ENCODE peak calls at places on chromosomes 1 and 21, in four cellular contexts. One of them, this sample, is unnamed.

GRCh38 chr1:112083487-112083886 is 94.0 kb upstream of the KCND3 start:
- DNase-seq in heart right ventricle: no peak
- DNase-seq in fibroblast of mammary gland: peak
- DNase-seq in iPS DF 6.9: no peak
- DNase-seq in this sample: no peak

GRCh38 chr1:184365699-184366098 is 21.1 kb upstream of the C1orf21 start:
- DNase-seq in fibroblast of mammary gland: no peak
- DNase-seq in heart right ventricle: no peak
- DNase-seq in iPS DF 6.9: no peak
- DNase-seq in this sample: no peak

GRCh38 chr1:55542901-55543504 is 327.8 kb upstream of the USP24 start:
- DNase-seq in heart right ventricle: no peak
- DNase-seq in iPS DF 6.9: no peak
- DNase-seq in fibroblast of mammary gland: peak
- DNase-seq in this sample: no peak

GRCh38 chr21:16587671-16588379 is 858.0 kb downstream of the USP25 start:
- DNase-seq in heart right ventricle: no peak
- DNase-seq in fibroblast of mammary gland: peak
- DNase-seq in iPS DF 6.9: no peak
- DNase-seq in this sample: no peak

GRCh38 chr1:58702766-58703165 is 2.9 kb upstream of the MYSM1 start:
- DNase-seq in iPS DF 6.9: no peak
- DNase-seq in fibroblast of mammary gland: no peak
- DNase-seq in heart right ventricle: no peak
- DNase-seq in this sample: no peak

GRCh38 chr1:36350659-36351171 is 27.3 kb upstream of the EVA1B start:
- DNase-seq in heart right ventricle: no peak
- DNase-seq in fibroblast of mammary gland: peak
- DNase-seq in iPS DF 6.9: no peak
- DNase-seq in this sample: no peak

GRCh38 chr1:235831148-235831547 is 35.6 kb downstream of the LYST start:
- DNase-seq in fibroblast of mammary gland: peak
- DNase-seq in iPS DF 6.9: no peak
- DNase-seq in heart right ventricle: no peak
- DNase-seq in this sample: peak

GRCh38 chr21:36134820-36135390 is at the start of gene CBR3:
- DNase-seq in fibroblast of mammary gland: peak
- DNase-seq in heart right ventricle: peak
- DNase-seq in iPS DF 6.9: no peak
- DNase-seq in this sample: peak

GRCh38 chr1:49013046-49013445 is 236.4 kb upstream of the BEND5 start:
- DNase-seq in fibroblast of mammary gland: no peak
- DNase-seq in iPS DF 6.9: no peak
- DNase-seq in heart right ventricle: no peak
- DNase-seq in this sample: no peak

GRCh38 chr1:66182551-66183178 is 351.3 kb upstream of the SGIP1 start:
- DNase-seq in heart right ventricle: no peak
- DNase-seq in iPS DF 6.9: no peak
- DNase-seq in fibroblast of mammary gland: peak
- DNase-seq in this sample: no peak

GRCh38 chr21:33262921-33263320 is 3.2 kb upstream of the IL10RB start:
- DNase-seq in heart right ventricle: no peak
- DNase-seq in fibroblast of mammary gland: no peak
- DNase-seq in iPS DF 6.9: no peak
- DNase-seq in this sample: no peak

GRCh38 chr21:25639922-25640670 is 1.0 kb downstream of the JAM2 start:
- DNase-seq in heart right ventricle: peak
- DNase-seq in fibroblast of mammary gland: no peak
- DNase-seq in iPS DF 6.9: no peak
- DNase-seq in this sample: peak

GRCh38 chr1:224132901-224133300 is 19.0 kb downstream of the FBXO28 start:
- DNase-seq in heart right ventricle: no peak
- DNase-seq in fibroblast of mammary gland: peak
- DNase-seq in iPS DF 6.9: no peak
- DNase-seq in this sample: no peak

GRCh38 chr1:97378596-97378995 is 542.2 kb downstream of the DPYD start:
- DNase-seq in heart right ventricle: no peak
- DNase-seq in fibroblast of mammary gland: no peak
- DNase-seq in iPS DF 6.9: no peak
- DNase-seq in this sample: no peak

GRCh38 chr1:1092149-1092855 is 18.2 kb upstream of the RNF223 start:
- DNase-seq in heart right ventricle: no peak
- DNase-seq in fibroblast of mammary gland: no peak
- DNase-seq in iPS DF 6.9: no peak
- DNase-seq in this sample: no peak

GRCh38 chr1:110465814-110466380 is 14.9 kb downstream of the PROK1 start:
- DNase-seq in iPS DF 6.9: no peak
- DNase-seq in heart right ventricle: no peak
- DNase-seq in fibroblast of mammary gland: no peak
- DNase-seq in this sample: no peak

GRCh38 chr1:79110749-79111148 is 104.2 kb upstream of the ADGRL4 start:
- DNase-seq in heart right ventricle: no peak
- DNase-seq in iPS DF 6.9: no peak
- DNase-seq in fibroblast of mammary gland: no peak
- DNase-seq in this sample: no peak

GRCh38 chr1:179310271-179310670 is 16.7 kb downstream of the SOAT1 start:
- DNase-seq in fibroblast of mammary gland: peak
- DNase-seq in heart right ventricle: no peak
- DNase-seq in iPS DF 6.9: no peak
- DNase-seq in this sample: no peak

GRCh38 chr1:70042090-70042716 is 163.2 kb downstream of the LRRC40 start:
- DNase-seq in heart right ventricle: no peak
- DNase-seq in iPS DF 6.9: no peak
- DNase-seq in fibroblast of mammary gland: peak
- DNase-seq in this sample: no peak

GRCh38 chr1:99943238-99943794 is 26.5 kb upstream of the SLC35A3 start:
- DNase-seq in heart right ventricle: no peak
- DNase-seq in fibroblast of mammary gland: peak
- DNase-seq in iPS DF 6.9: no peak
- DNase-seq in this sample: no peak

GRCh38 chr1:87644500-87645245 is 316.0 kb downstream of the LMO4 start:
- DNase-seq in iPS DF 6.9: no peak
- DNase-seq in heart right ventricle: no peak
- DNase-seq in fibroblast of mammary gland: peak
- DNase-seq in this sample: no peak

GRCh38 chr21:44955141-44955802 is 15.4 kb downstream of the SLX9 start:
- DNase-seq in iPS DF 6.9: no peak
- DNase-seq in heart right ventricle: no peak
- DNase-seq in fibroblast of mammary gland: no peak
- DNase-seq in this sample: no peak

GRCh38 chr1:22936681-22937080 is 36.0 kb downstream of the LACTBL1 start:
- DNase-seq in iPS DF 6.9: no peak
- DNase-seq in fibroblast of mammary gland: no peak
- DNase-seq in heart right ventricle: no peak
- DNase-seq in this sample: no peak

GRCh38 chr1:46150085-46150484 is 17.7 kb upstream of the PIK3R3 start:
- DNase-seq in iPS DF 6.9: no peak
- DNase-seq in heart right ventricle: no peak
- DNase-seq in fibroblast of mammary gland: no peak
- DNase-seq in this sample: no peak

GRCh38 chr21:32253215-32253641 is 25.6 kb downstream of the MIS18A start:
- DNase-seq in iPS DF 6.9: no peak
- DNase-seq in heart right ventricle: peak
- DNase-seq in fibroblast of mammary gland: peak
- DNase-seq in this sample: peak

GRCh38 chr1:226990133-226990716 is 50.1 kb downstream of the COQ8A start:
- DNase-seq in fibroblast of mammary gland: no peak
- DNase-seq in iPS DF 6.9: no peak
- DNase-seq in heart right ventricle: peak
- DNase-seq in this sample: no peak

GRCh38 chr1:219459321-219460105 is 153.4 kb downstream of the ZC3H11B start:
- DNase-seq in heart right ventricle: no peak
- DNase-seq in iPS DF 6.9: no peak
- DNase-seq in fibroblast of mammary gland: peak
- DNase-seq in this sample: no peak

GRCh38 chr1:205247130-205247921 is 19.6 kb downstream of the TMCC2 start:
- DNase-seq in fibroblast of mammary gland: no peak
- DNase-seq in iPS DF 6.9: no peak
- DNase-seq in heart right ventricle: no peak
- DNase-seq in this sample: no peak

GRCh38 chr1:228900099-228900965 is 165.1 kb downstream of the RHOU start:
- DNase-seq in iPS DF 6.9: no peak
- DNase-seq in fibroblast of mammary gland: peak
- DNase-seq in heart right ventricle: no peak
- DNase-seq in this sample: peak

GRCh38 chr1:110714419-110715107 is 39.8 kb upstream of the KCNA3 start:
- DNase-seq in heart right ventricle: no peak
- DNase-seq in fibroblast of mammary gland: no peak
- DNase-seq in iPS DF 6.9: no peak
- DNase-seq in this sample: no peak

GRCh38 chr1:39481289-39481688 is 10.1 kb upstream of the BMP8A start:
- DNase-seq in iPS DF 6.9: no peak
- DNase-seq in heart right ventricle: no peak
- DNase-seq in fibroblast of mammary gland: no peak
- DNase-seq in this sample: no peak

GRCh38 chr1:196608401-196609113 is at the start of gene KCNT2:
- DNase-seq in heart right ventricle: peak
- DNase-seq in fibroblast of mammary gland: peak
- DNase-seq in iPS DF 6.9: peak
- DNase-seq in this sample: peak

GRCh38 chr21:34890724-34891609 is 158.1 kb downstream of the RUNX1 start:
- DNase-seq in iPS DF 6.9: no peak
- DNase-seq in heart right ventricle: no peak
- DNase-seq in fibroblast of mammary gland: no peak
- DNase-seq in this sample: no peak

GRCh38 chr1:44926311-44926781 is 60.0 kb downstream of the EIF2B3 start:
- DNase-seq in heart right ventricle: no peak
- DNase-seq in fibroblast of mammary gland: peak
- DNase-seq in iPS DF 6.9: no peak
- DNase-seq in this sample: no peak

GRCh38 chr1:206419783-206420182 is 50.5 kb upstream of the IKBKE start:
- DNase-seq in iPS DF 6.9: no peak
- DNase-seq in heart right ventricle: no peak
- DNase-seq in fibroblast of mammary gland: no peak
- DNase-seq in this sample: no peak

GRCh38 chr1:93123141-93123783 is 44.2 kb downstream of the MTF2 start:
- DNase-seq in heart right ventricle: no peak
- DNase-seq in fibroblast of mammary gland: no peak
- DNase-seq in iPS DF 6.9: no peak
- DNase-seq in this sample: no peak

GRCh38 chr1:3717715-3718601 is 34.3 kb upstream of the CCDC27 start:
- DNase-seq in iPS DF 6.9: no peak
- DNase-seq in heart right ventricle: no peak
- DNase-seq in fibroblast of mammary gland: no peak
- DNase-seq in this sample: no peak

GRCh38 chr1:9345922-9346321 is 53.2 kb downstream of the SPSB1 start:
- DNase-seq in fibroblast of mammary gland: no peak
- DNase-seq in heart right ventricle: no peak
- DNase-seq in iPS DF 6.9: no peak
- DNase-seq in this sample: no peak
- H3K4me3 ChIP-seq in fibroblast of mammary gland: no peak
- H3K4me3 ChIP-seq in heart right ventricle: no peak
- H3K4me3 ChIP-seq in iPS DF 6.9: no peak
- H3K4me3 ChIP-seq in this sample: no peak

GRCh38 chr21:14535702-14536101 is 10.4 kb downstream of the SAMSN1 start:
- DNase-seq in fibroblast of mammary gland: no peak
- DNase-seq in iPS DF 6.9: no peak
- DNase-seq in heart right ventricle: no peak
- DNase-seq in this sample: no peak
- H3K4me3 ChIP-seq in fibroblast of mammary gland: no peak
- H3K4me3 ChIP-seq in iPS DF 6.9: no peak
- H3K4me3 ChIP-seq in heart right ventricle: no peak
- H3K4me3 ChIP-seq in this sample: no peak

DNA sequence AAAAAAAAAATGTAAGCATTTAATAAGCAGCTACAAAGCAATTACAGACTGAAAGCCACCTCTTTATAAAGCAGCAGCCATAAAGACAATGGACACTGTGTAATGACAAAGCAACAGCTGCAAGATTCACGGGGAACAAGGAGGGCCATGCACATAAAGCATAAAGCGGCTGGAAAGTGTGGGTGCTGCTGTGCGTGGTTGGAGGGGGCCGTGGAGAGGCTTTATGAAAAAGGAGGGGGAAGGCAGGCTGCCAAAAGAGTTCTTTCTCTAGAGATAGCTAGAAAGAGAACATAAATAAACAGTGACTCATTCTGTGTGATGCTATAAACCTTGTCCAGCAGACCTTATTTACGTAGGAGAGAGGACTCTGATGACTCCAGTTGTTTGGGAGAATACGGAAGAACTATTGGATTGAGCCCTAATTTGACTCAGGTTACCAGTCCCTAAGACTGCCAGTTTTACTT is 49.3 kb downstream of the ADAMTS1 start:
- DNase-seq in heart right ventricle: no peak
- DNase-seq in iPS DF 6.9: no peak
- DNase-seq in fibroblast of mammary gland: peak
- DNase-seq in this sample: peak
- H3K4me3 ChIP-seq in heart right ventricle: no peak
- H3K4me3 ChIP-seq in iPS DF 6.9: no peak
- H3K4me3 ChIP-seq in fibroblast of mammary gland: no peak
- H3K4me3 ChIP-seq in this sample: no peak

DNA sequence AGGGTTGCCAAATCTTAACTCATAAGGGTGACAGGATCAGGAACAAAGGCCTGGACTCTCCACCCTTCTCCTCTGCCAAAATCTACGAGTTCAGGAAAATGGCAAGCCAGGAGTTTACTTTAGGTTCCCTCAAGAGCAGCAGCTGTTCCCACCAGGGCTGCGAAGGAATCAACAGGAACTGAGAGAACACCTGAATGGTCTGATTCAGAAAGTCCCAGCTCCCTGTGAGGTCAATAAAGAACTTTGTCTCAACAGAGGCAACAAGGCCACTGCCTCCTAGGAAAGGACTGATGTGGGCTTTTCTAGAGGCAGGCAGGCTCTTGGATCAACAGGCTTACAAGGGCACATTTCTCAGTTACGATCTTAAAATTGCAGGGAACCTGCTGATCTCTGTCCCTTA is 83.3 kb downstream of the CAPZB start:
- DNase-seq in heart right ventricle: no peak
- DNase-seq in iPS DF 6.9: no peak
- DNase-seq in fibroblast of mammary gland: no peak
- DNase-seq in this sample: no peak
- H3K4me3 ChIP-seq in heart right ventricle: no peak
- H3K4me3 ChIP-seq in iPS DF 6.9: no peak
- H3K4me3 ChIP-seq in fibroblast of mammary gland: no peak
- H3K4me3 ChIP-seq in this sample: no peak